ENCODE peak calls at places on chromosome 21, in six cellular contexts. One of them, this sample, is unnamed.

GRCh38 chr21:36135391-36136094 is 664 bp downstream of the CBR3 start:
- DNase-seq in HepG2: no peak
- DNase-seq in H1: no peak
- DNase-seq in GM12878: no peak
- DNase-seq in SK-N-SH: peak; percentile 81
- DNase-seq in HL-60: peak; percentile 63
- DNase-seq in this sample: no peak

GRCh38 chr21:16085436-16085835 is 355.7 kb downstream of the USP25 start:
- DNase-seq in HL-60: no peak
- DNase-seq in SK-N-SH: no peak
- DNase-seq in HepG2: no peak
- DNase-seq in GM12878: no peak
- DNase-seq in H1: no peak
- DNase-seq in this sample: no peak

GRCh38 chr21:31732891-31733520 is 1.1 kb upstream of the SCAF4 start:
- DNase-seq in GM12878: no peak
- DNase-seq in SK-N-SH: peak; percentile 52
- DNase-seq in H1: no peak
- DNase-seq in HL-60: no peak
- DNase-seq in HepG2: peak; percentile 15
- DNase-seq in this sample: peak; percentile 71

GRCh38 chr21:27526451-27526850 is 559.6 kb upstream of the ADAMTS5 start:
- DNase-seq in HL-60: no peak
- DNase-seq in GM12878: no peak
- DNase-seq in H1: no peak
- DNase-seq in SK-N-SH: no peak
- DNase-seq in HepG2: no peak
- DNase-seq in this sample: no peak

GRCh38 chr21:38351176-38351959 is 94.6 kb downstream of the KCNJ15 start:
- DNase-seq in GM12878: no peak
- DNase-seq in SK-N-SH: no peak
- DNase-seq in H1: no peak
- DNase-seq in HepG2: no peak
- DNase-seq in HL-60: no peak
- DNase-seq in this sample: no peak

GRCh38 chr21:30044447-30045064 is 104.8 kb upstream of the GRIK1 start:
- DNase-seq in GM12878: no peak
- DNase-seq in HL-60: no peak
- DNase-seq in SK-N-SH: peak; percentile 1
- DNase-seq in HepG2: peak; percentile 1
- DNase-seq in H1: no peak
- DNase-seq in this sample: peak; percentile 20

GRCh38 chr21:15422761-15423160 is 307.0 kb upstream of the USP25 start:
- DNase-seq in HL-60: no peak
- DNase-seq in SK-N-SH: no peak
- DNase-seq in H1: no peak
- DNase-seq in GM12878: no peak
- DNase-seq in HepG2: no peak
- DNase-seq in this sample: no peak

GRCh38 chr21:36846624-36847023 is 119.8 kb downstream of the HLCS start:
- DNase-seq in HepG2: no peak
- DNase-seq in GM12878: no peak
- DNase-seq in HL-60: no peak
- DNase-seq in H1: no peak
- DNase-seq in SK-N-SH: no peak
- DNase-seq in this sample: no peak

GRCh38 chr21:31078796-31079195 is 40.5 kb upstream of the KRTAP19-8 start:
- DNase-seq in GM12878: peak; percentile 46
- DNase-seq in HL-60: no peak
- DNase-seq in HepG2: no peak
- DNase-seq in SK-N-SH: no peak
- DNase-seq in H1: no peak
- DNase-seq in this sample: no peak

GRCh38 chr21:32951041-32951440 is 74.7 kb upstream of the OLIG2 start:
- DNase-seq in SK-N-SH: no peak
- DNase-seq in GM12878: no peak
- DNase-seq in H1: no peak
- DNase-seq in HepG2: no peak
- DNase-seq in HL-60: no peak
- DNase-seq in this sample: no peak

GRCh38 chr21:32770514-32771133 is 931 bp downstream of the PAXBP1 start:
- DNase-seq in H1: no peak
- DNase-seq in GM12878: no peak
- DNase-seq in HL-60: no peak
- DNase-seq in HepG2: peak; percentile 10
- DNase-seq in SK-N-SH: no peak
- DNase-seq in this sample: peak; percentile 17

GRCh38 chr21:16046625-16047340 is 317.0 kb downstream of the USP25 start:
- DNase-seq in HepG2: no peak
- DNase-seq in H1: no peak
- DNase-seq in GM12878: no peak
- DNase-seq in HL-60: no peak
- DNase-seq in SK-N-SH: no peak
- DNase-seq in this sample: no peak

GRCh38 chr21:38520511-38520910 is 22.2 kb upstream of the ERG start:
- DNase-seq in SK-N-SH: no peak
- DNase-seq in H1: no peak
- DNase-seq in GM12878: no peak
- DNase-seq in HL-60: no peak
- DNase-seq in HepG2: no peak
- DNase-seq in this sample: no peak

GRCh38 chr21:38380391-38381137 is 117.7 kb downstream of the ERG start:
- DNase-seq in SK-N-SH: peak; percentile 40
- DNase-seq in HL-60: no peak
- DNase-seq in GM12878: no peak
- DNase-seq in H1: no peak
- DNase-seq in HepG2: no peak
- DNase-seq in this sample: no peak

GRCh38 chr21:33441489-33442477 is 38.0 kb downstream of the TMEM50B start:
- DNase-seq in GM12878: peak; percentile 91
- DNase-seq in SK-N-SH: no peak
- DNase-seq in HepG2: no peak
- DNase-seq in HL-60: no peak
- DNase-seq in H1: no peak
- DNase-seq in this sample: no peak

GRCh38 chr21:36665806-36666205 is 33.1 kb upstream of the SIM2 start:
- DNase-seq in HepG2: no peak
- DNase-seq in SK-N-SH: no peak
- DNase-seq in GM12878: no peak
- DNase-seq in HL-60: no peak
- DNase-seq in H1: no peak
- DNase-seq in this sample: no peak

GRCh38 chr21:36716387-36716786 is 17.5 kb downstream of the SIM2 start:
- DNase-seq in GM12878: no peak
- DNase-seq in HL-60: no peak
- DNase-seq in SK-N-SH: no peak
- DNase-seq in H1: no peak
- DNase-seq in HepG2: no peak
- DNase-seq in this sample: no peak

GRCh38 chr21:39111928-39112327 is 71.3 kb downstream of the PSMG1 start:
- DNase-seq in HL-60: no peak
- DNase-seq in HepG2: no peak
- DNase-seq in H1: no peak
- DNase-seq in SK-N-SH: no peak
- DNase-seq in GM12878: no peak
- DNase-seq in this sample: no peak

GRCh38 chr21:41622831-41623548 is 115.0 kb upstream of the TMPRSS2 start:
- DNase-seq in HepG2: no peak
- DNase-seq in HL-60: no peak
- DNase-seq in GM12878: no peak
- DNase-seq in H1: no peak
- DNase-seq in SK-N-SH: no peak
- DNase-seq in this sample: no peak

GRCh38 chr21:45979651-45980050 is 1.9 kb upstream of the COL6A1 start:
- DNase-seq in GM12878: no peak
- DNase-seq in H1: no peak
- DNase-seq in HepG2: no peak
- DNase-seq in HL-60: no peak
- DNase-seq in SK-N-SH: no peak
- DNase-seq in this sample: no peak

GRCh38 chr21:45977396-45977795 is 4.2 kb upstream of the COL6A1 start:
- DNase-seq in HepG2: no peak
- DNase-seq in H1: no peak
- DNase-seq in HL-60: no peak
- DNase-seq in GM12878: no peak
- DNase-seq in SK-N-SH: peak; percentile 60
- DNase-seq in this sample: no peak

GRCh38 chr21:45980697-45981096 is 873 bp upstream of the COL6A1 start:
- DNase-seq in H1: no peak
- DNase-seq in SK-N-SH: no peak
- DNase-seq in HepG2: no peak
- DNase-seq in HL-60: no peak
- DNase-seq in GM12878: no peak
- DNase-seq in this sample: no peak

GRCh38 chr21:45980271-45980670 is 1.3 kb upstream of the COL6A1 start:
- DNase-seq in GM12878: no peak
- DNase-seq in H1: no peak
- DNase-seq in HepG2: no peak
- DNase-seq in SK-N-SH: no peak
- DNase-seq in HL-60: no peak
- DNase-seq in this sample: no peak

DNA sequence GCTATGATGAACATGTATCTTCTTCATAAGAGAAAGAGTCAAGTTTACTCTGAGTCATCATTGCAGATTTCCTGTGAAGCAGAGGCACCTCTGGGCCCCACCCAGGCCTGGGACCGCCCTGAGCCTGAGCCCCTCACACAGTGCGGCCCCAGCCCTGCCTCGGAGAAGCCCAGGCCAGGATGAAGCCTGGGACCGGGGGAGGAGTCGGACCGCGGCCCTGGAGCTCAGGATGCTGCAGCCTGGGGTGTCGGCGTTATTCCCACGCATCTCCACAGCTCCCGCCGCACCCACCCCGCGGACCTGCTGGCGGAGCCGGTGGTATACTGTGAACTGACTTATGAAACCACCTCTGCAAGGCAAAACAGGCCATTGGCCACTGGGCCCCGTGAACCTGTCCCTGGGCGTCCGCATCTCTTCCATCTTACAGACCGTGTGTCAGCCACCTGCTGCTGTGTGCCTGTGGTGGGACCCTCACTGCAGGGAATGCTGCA is 2.4 kb upstream of the COL6A1 start:
- DNase-seq in HepG2: no peak
- DNase-seq in GM12878: no peak
- DNase-seq in SK-N-SH: peak; percentile 18
- DNase-seq in H1: no peak
- DNase-seq in HL-60: no peak
- DNase-seq in this sample: no peak
- TF ChIP-seq GABPA in HepG2: no peak
- TF ChIP-seq GABPA in GM12878: no peak
- TF ChIP-seq GABPA in SK-N-SH: no peak
- TF ChIP-seq GABPA in H1: no peak
- TF ChIP-seq GABPA in HL-60: no peak
- TF ChIP-seq GABPA in this sample: no peak

GRCh38 chr21:44548922-44549321 is 2.4 kb downstream of the KRTAP10-2 start:
- DNase-seq in H1: peak; percentile 51
- DNase-seq in SK-N-SH: no peak
- DNase-seq in GM12878: no peak
- DNase-seq in HepG2: no peak
- DNase-seq in HL-60: no peak
- DNase-seq in this sample: no peak

GRCh38 chr21:44549525-44550211 is 1.6 kb downstream of the KRTAP10-2 start:
- DNase-seq in HL-60: no peak
- DNase-seq in HepG2: no peak
- DNase-seq in H1: no peak
- DNase-seq in GM12878: no peak
- DNase-seq in SK-N-SH: no peak
- DNase-seq in this sample: no peak

GRCh38 chr21:44548381-44548780 is 2.9 kb downstream of the KRTAP10-2 start:
- DNase-seq in GM12878: no peak
- DNase-seq in SK-N-SH: no peak
- DNase-seq in HepG2: no peak
- DNase-seq in HL-60: no peak
- DNase-seq in H1: no peak
- DNase-seq in this sample: no peak

GRCh38 chr21:44550807-44551206 is 498 bp downstream of the KRTAP10-2 start:
- DNase-seq in GM12878: no peak
- DNase-seq in HL-60: no peak
- DNase-seq in SK-N-SH: no peak
- DNase-seq in H1: no peak
- DNase-seq in HepG2: no peak
- DNase-seq in this sample: no peak

DNA sequence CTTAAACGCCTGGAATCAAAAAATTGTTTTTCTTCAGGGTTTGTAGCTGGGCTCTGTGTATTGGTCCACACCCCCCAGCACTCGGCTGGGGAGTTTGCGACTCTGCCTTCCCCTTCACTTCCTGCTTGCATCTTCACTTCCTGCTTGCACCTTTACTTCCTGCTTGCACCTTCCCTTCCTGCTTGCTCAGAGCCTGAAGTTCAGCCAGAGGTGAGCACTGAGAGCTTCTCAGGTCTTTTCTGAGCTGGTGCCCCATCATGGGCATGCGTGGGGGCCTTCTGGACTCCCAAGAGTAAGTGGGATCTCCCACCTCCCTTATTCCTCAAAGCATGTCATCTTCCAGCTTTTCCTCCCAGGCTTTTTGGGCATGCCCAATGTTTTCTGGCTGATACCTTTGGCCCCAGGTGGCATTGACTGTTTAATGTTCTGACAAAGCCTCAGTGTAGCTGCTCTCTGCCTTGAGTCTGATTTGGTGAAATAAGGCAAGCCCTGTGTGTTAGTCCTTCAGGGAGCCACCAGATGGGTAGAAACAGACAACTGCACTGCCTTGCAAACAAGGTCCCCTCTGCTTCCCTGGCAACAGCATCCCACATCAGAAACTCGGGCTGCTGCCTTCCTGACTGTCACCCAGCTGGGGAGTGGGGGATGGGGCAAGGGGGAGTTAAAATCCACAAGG is 3.5 kb downstream of the KRTAP10-2 start:
- DNase-seq in HL-60: no peak
- DNase-seq in GM12878: no peak
- DNase-seq in H1: no peak
- DNase-seq in SK-N-SH: no peak
- DNase-seq in HepG2: no peak
- DNase-seq in this sample: no peak
- TF ChIP-seq GABPA in HL-60: no peak
- TF ChIP-seq GABPA in GM12878: no peak
- TF ChIP-seq GABPA in H1: no peak
- TF ChIP-seq GABPA in SK-N-SH: no peak
- TF ChIP-seq GABPA in HepG2: no peak
- TF ChIP-seq GABPA in this sample: no peak

DNA sequence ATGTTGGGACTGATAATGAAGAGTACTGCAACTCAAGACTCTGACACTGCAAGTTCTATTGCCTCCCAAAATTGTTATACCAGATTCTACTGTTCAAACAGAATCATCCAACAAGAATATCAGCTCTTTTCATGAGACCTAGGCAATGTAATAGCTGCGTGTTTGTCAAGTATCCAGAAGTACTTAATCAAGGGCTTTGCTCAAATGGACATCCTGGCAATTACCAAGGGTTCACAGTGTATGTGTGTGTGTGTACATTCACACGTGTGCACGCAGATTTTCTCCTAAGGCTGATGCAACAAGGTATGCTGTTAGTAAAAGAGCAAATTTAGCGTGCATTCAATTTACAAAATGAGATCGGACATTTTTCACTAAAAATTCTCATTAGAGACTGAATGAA is 174.6 kb downstream of the GABPA start:
- DNase-seq in HL-60: no peak
- DNase-seq in HepG2: no peak
- DNase-seq in GM12878: no peak
- DNase-seq in SK-N-SH: no peak
- DNase-seq in H1: no peak
- DNase-seq in this sample: no peak
- TF ChIP-seq GABPA in HL-60: no peak
- TF ChIP-seq GABPA in HepG2: no peak
- TF ChIP-seq GABPA in GM12878: no peak
- TF ChIP-seq GABPA in SK-N-SH: no peak
- TF ChIP-seq GABPA in H1: no peak
- TF ChIP-seq GABPA in this sample: no peak

GRCh38 chr21:34810786-34811185 is 142.0 kb downstream of the CLIC6 start:
- DNase-seq in SK-N-SH: no peak
- DNase-seq in HL-60: no peak
- DNase-seq in HepG2: no peak
- DNase-seq in GM12878: no peak
- DNase-seq in H1: no peak
- DNase-seq in this sample: no peak
- TF ChIP-seq GABPA in SK-N-SH: no peak
- TF ChIP-seq GABPA in HL-60: no peak
- TF ChIP-seq GABPA in HepG2: no peak
- TF ChIP-seq GABPA in GM12878: no peak
- TF ChIP-seq GABPA in H1: no peak
- TF ChIP-seq GABPA in this sample: no peak

This sample was measured in K562.